ENCODE peak calls at places on chromosomes 7 and 10, in six cellular contexts. Q is mammary epithelial cell, X is hepatocyte, W is GM23338, U is PC-9, V is fibroblast of lung. R is an unnamed sample. For H4K20me1, the result is how much of the 10 kb centered on the place peaks cover.

GRCh38 chr7:130154501-130155317 is 50.5 kb downstream of the TMEM209 start:
- DNase-seq in X (no peak), Q (no peak), U (no peak), V (no peak), W (peak), R (peak)

GRCh38 chr10:89427629-89428028 is 13.3 kb downstream of the IFIT5 start:
- DNase-seq in U (no peak), X (no peak), V (peak), Q (peak), W (no peak), R (no peak)

GRCh38 chr7:144830811-144831210 is 5.0 kb downstream of the TPK1 start:
- DNase-seq in U (no peak), X (peak), V (peak), Q (no peak), W (no peak), R (no peak)

GRCh38 chr10:120988751-120989150 is 137.6 kb downstream of the WDR11 start:
- DNase-seq in X (no peak), W (no peak), V (no peak), U (no peak), Q (no peak), R (no peak)

GRCh38 chr7:131107343-131108211 is 220.1 kb upstream of the MKLN1 start:
- DNase-seq in V (peak), X (peak), U (peak), Q (peak), W (peak), R (peak)

GRCh38 chr7:136133491-136133990 is 156.4 kb upstream of the MTPN start:
- DNase-seq in U (no peak), V (peak), W (peak), X (no peak), Q (no peak), R (peak)

GRCh38 chr10:43688348-43688892 is 39.7 kb upstream of the ZNF32 start:
- DNase-seq in W (no peak), V (peak), X (no peak), U (no peak), Q (no peak), R (no peak)

GRCh38 chr7:141014091-141014490 is 661 bp downstream of the MRPS33 start:
- DNase-seq in U (peak), V (peak), X (no peak), W (peak), Q (no peak), R (no peak)

GRCh38 chr10:100009283-100009792 is 409 bp downstream of the DNMBP start:
- DNase-seq in Q (peak), U (no peak), X (peak), W (no peak), V (no peak), R (no peak)

GRCh38 chr7:45890902-45891461 is 2.7 kb downstream of the IGFBP1 start:
- DNase-seq in X (peak), V (peak), W (peak), Q (peak), U (peak), R (peak)

GRCh38 chr7:75688200-75689136 is 50.3 kb downstream of the HIP1 start:
- DNase-seq in V (no peak), Q (no peak), U (no peak), W (no peak), X (no peak), R (no peak)

GRCh38 chr7:16025696-16026095 is 339.2 kb upstream of the MEOX2 start:
- DNase-seq in W (no peak), Q (no peak), X (no peak), V (peak), U (no peak), R (no peak)

GRCh38 chr7:16028651-16029050 is 342.2 kb upstream of the MEOX2 start:
- DNase-seq in W (no peak), X (no peak), V (peak), Q (no peak), U (no peak), R (no peak)

GRCh38 chr7:16026253-16027020 is 340.0 kb upstream of the MEOX2 start:
- DNase-seq in U (no peak), Q (no peak), X (no peak), W (no peak), V (peak), R (no peak)

GRCh38 chr7:16028103-16028502 is 341.6 kb upstream of the MEOX2 start:
- DNase-seq in Q (peak), U (no peak), W (peak), V (peak), X (no peak), R (no peak)

DNA sequence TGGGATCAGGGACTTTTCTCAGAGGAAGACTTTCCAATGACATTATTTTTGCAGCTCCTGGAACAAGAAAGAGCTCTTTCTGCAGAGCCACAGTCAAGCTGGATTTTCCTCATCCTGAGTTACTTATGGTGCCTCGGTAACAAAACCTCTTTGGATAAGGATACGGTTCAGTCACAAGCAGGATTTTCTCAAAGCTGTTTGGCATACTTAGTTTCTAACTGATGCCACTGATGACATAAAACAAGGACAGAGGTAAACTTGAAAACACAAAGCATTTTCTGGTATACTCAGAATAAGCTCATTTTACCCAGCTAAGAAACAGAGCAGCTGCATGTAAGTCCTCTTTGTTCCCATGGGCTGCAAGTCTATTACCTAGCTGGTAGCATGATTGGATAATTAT is 340.9 kb upstream of the MEOX2 start:
- DNase-seq in X (no peak), W (no peak), V (no peak), U (no peak), Q (no peak), R (no peak)
- H3K4me2 ChIP-seq in X (no peak), W (no peak), V (no peak), U (no peak), Q (no peak), R (no peak)

GRCh38 chr10:74906631-74907030 is 80.2 kb downstream of the KAT6B start:
- DNase-seq in U (no peak), V (no peak), X (no peak), W (no peak), Q (no peak), R (no peak)
- H4K20me1 ChIP-seq in U (under half), V (under half), X (half or more), W (under half), Q (under half), R (under half)

DNA sequence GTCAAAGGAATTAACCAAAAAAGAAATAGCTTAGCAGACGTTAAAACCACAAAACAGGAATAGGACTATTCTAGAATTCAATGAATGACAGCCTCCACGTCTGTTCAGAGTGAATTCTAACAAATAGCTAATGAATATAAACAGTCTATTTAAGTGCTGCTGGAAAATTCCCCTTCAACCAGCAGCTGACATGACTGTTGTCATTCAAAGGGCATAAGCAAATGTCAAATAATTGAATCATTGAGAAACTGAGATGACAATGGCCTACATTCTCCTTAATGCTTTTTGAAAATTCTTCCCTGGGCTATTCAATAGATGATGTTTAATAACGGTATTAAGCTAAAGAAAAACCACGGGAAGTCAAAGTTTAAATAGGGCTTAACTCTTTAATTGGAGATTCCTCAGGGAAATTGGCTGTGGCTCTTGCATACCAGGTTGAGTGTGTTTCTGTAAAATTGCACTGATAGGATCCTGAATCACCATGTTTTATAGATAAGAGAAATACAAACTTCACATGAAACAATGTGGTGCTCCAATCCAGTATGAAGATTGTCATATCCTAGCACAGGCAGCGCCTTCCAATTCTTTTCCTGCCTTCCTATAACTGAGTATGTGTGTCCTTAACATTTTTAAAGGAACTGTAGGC is 77.0 kb downstream of the ARL4A start:
- DNase-seq in U (no peak), X (no peak), Q (no peak), W (no peak), V (peak), R (peak)
- H3K4me2 ChIP-seq in U (no peak), X (no peak), Q (no peak), W (no peak), V (no peak), R (peak)

GRCh38 chr7:2062648-2063047 is 170.1 kb downstream of the MAD1L1 start:
- DNase-seq in X (peak), W (no peak), V (no peak), Q (no peak), U (no peak), R (no peak)

GRCh38 chr7:2055956-2056355 is 176.8 kb downstream of the MAD1L1 start:
- DNase-seq in U (no peak), Q (no peak), V (no peak), X (no peak), W (no peak), R (no peak)

GRCh38 chr7:2060701-2061100 is 172.0 kb downstream of the MAD1L1 start:
- DNase-seq in Q (no peak), W (no peak), U (no peak), V (peak), X (no peak), R (no peak)

GRCh38 chr7:2063562-2064360 is 169.0 kb downstream of the MAD1L1 start:
- DNase-seq in V (no peak), Q (peak), W (peak), X (peak), U (no peak), R (no peak)

DNA sequence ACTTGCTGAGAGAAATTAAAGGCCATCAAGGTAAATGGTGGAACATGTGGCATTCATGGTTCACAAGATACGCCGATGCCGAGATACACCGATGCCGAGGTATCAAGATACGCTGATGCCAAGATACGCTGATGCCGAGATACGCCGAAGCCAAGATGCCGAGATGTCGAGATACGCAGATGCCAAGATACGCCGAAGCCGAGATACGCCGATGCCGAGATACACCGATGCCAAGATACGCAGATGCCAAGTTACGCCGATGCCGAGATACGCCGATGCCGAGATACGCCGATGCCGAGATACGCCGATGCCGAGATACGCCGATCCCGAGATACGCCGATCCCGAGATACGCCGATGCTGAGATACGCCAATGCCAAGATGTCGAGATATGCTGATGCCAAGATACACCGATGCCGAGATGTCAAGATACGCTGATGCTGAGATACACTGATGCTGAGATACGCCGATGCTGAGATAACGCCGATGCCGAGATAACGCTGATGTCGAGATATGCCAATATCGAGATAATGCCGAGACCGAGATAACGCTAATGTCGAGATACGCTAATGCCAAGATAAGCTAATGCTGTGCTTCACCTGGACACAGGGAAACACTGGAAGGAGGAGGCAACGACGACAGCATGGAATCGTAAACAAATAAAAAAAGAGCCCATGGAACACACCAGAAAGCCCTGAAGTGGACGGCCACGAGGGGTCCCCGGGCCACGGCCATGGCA is 172.6 kb downstream of the MAD1L1 start:
- DNase-seq in X (no peak), W (no peak), V (no peak), U (no peak), Q (no peak), R (no peak)
- H4K20me1 ChIP-seq in X (under half), W (under half), V (under half), U (under half), Q (under half), R (under half)

DNA sequence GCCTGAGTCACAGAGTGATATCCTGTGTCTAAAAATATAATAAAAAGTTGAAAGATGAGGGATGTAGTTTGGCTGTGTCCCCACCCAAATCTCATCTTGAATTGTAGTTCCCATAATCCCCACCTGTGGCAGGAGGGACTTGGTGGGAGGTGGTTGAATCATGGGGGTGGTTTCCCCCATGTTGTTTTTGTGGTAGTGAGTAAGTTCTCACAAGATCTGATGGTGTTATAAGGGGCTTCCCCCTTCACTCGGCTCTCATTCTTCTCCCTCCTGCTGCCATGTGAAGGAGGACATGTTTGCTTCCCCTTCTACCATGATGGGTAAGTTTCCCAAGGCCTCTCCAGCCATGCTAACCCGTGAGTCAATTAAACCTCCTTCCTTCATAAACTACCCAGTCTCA is 25.1 kb upstream of the UBE3C start:
- DNase-seq in Q (peak), W (no peak), X (no peak), U (no peak), V (no peak), R (no peak)
- H3K4me2 ChIP-seq in Q (no peak), W (no peak), X (no peak), U (no peak), V (no peak), R (no peak)

GRCh38 chr7:148715027-148715426 is 16.3 kb downstream of the CUL1 start:
- DNase-seq in W (no peak), Q (peak), X (no peak), V (no peak), U (no peak), R (no peak)
- H4K20me1 ChIP-seq in W (half or more), Q (under half), X (half or more), V (under half), U (half or more), R (under half)